ENCODE peak calls at places on chromosomes 7 and 10, in eight cellular contexts. O, N, U, Y, G, X, P and F are unnamed samples.

GRCh38 chr10:107477266-107477665 is 312.8 kb upstream of the SORCS1 start:
- DNase-seq in O (no peak), N (no peak), U (no peak), Y (no peak), G (no peak), X (no peak), P (no peak), F (peak)

GRCh38 chr10:79322616-79323566 is 24.4 kb upstream of the PPIF start:
- DNase-seq in O (peak), N (no peak), U (no peak), Y (no peak), G (no peak), X (peak), P (no peak), F (no peak)

GRCh38 chr7:43870316-43870715 is 999 bp upstream of the MRPS24 start:
- DNase-seq in O (no peak), N (no peak), U (no peak), Y (no peak), G (no peak), X (no peak), P (no peak), F (no peak)

GRCh38 chr7:100801833-100802568 is 25.3 kb downstream of the EPHB4 start:
- DNase-seq in O (peak), N (no peak), U (no peak), Y (no peak), G (peak), X (no peak), P (no peak), F (no peak)

GRCh38 chr7:20786779-20787651 is at the start of gene SP8:
- DNase-seq in O (no peak), N (peak), U (no peak), Y (peak), G (peak), X (no peak), P (peak), F (peak)

GRCh38 chr7:66206116-66206908 is 1.2 kb downstream of the TPST1 start:
- DNase-seq in O (peak), N (no peak), U (no peak), Y (no peak), G (no peak), X (no peak), P (no peak), F (no peak)

GRCh38 chr7:97004931-97005763 is at the start of gene DLX6:
- DNase-seq in O (no peak), N (peak), U (no peak), Y (peak), G (peak), X (no peak), P (peak), F (peak)

GRCh38 chr10:42754155-42755027 is 28.2 kb upstream of the BMS1 start:
- DNase-seq in O (peak), N (peak), U (no peak), Y (peak), G (peak), X (no peak), P (peak), F (peak)

GRCh38 chr7:139494835-139495568 is 11.5 kb upstream of the KLRG2 start:
- DNase-seq in O (no peak), N (no peak), U (no peak), Y (peak), G (no peak), X (no peak), P (no peak), F (peak)

GRCh38 chr7:85287126-85287825 is 100.4 kb upstream of the SEMA3D start:
- DNase-seq in O (peak), N (no peak), U (no peak), Y (no peak), G (peak), X (no peak), P (no peak), F (no peak)

GRCh38 chr10:3757250-3757637 is 27.8 kb downstream of the KLF6 start:
- DNase-seq in O (no peak), N (no peak), U (no peak), Y (no peak), G (no peak), X (no peak), P (no peak), F (no peak)

GRCh38 chr10:4501306-4501705 is 324.7 kb upstream of the AKR1E2 start:
- DNase-seq in O (peak), N (no peak), U (no peak), Y (no peak), G (no peak), X (no peak), P (no peak), F (no peak)

GRCh38 chr10:109992485-109992884 is 15.3 kb upstream of the ADD3 start:
- DNase-seq in O (peak), N (no peak), U (no peak), Y (no peak), G (no peak), X (no peak), P (no peak), F (no peak)

GRCh38 chr10:126921974-126922525 is 16.8 kb downstream of the DOCK1 start:
- DNase-seq in O (peak), N (no peak), U (no peak), Y (no peak), G (no peak), X (no peak), P (no peak), F (no peak)

GRCh38 chr7:156652886-156653568 is 12.5 kb downstream of the RNF32 start:
- DNase-seq in O (peak), N (no peak), U (no peak), Y (no peak), G (no peak), X (no peak), P (no peak), F (no peak)

GRCh38 chr10:61140765-61141392 is 196.9 kb upstream of the RHOBTB1 start:
- DNase-seq in O (peak), N (no peak), U (no peak), Y (peak), G (no peak), X (no peak), P (peak), F (peak)

GRCh38 chr10:69317175-69318086 is 39.1 kb downstream of the HK1 start:
- DNase-seq in O (no peak), N (peak), U (no peak), Y (no peak), G (no peak), X (no peak), P (no peak), F (peak)

GRCh38 chr10:33723181-33723580 is 388.7 kb upstream of the NRP1 start:
- DNase-seq in O (no peak), N (no peak), U (no peak), Y (no peak), G (no peak), X (no peak), P (no peak), F (no peak)

GRCh38 chr10:84938117-84938905 is 609.9 kb downstream of the CCSER2 start:
- DNase-seq in O (no peak), N (no peak), U (no peak), Y (no peak), G (no peak), X (no peak), P (no peak), F (no peak)

GRCh38 chr7:2472744-2473143 is 3.5 kb downstream of the GRIFIN start:
- DNase-seq in O (no peak), N (no peak), U (no peak), Y (no peak), G (no peak), X (no peak), P (no peak), F (no peak)

GRCh38 chr10:23065549-23065948 is 29.8 kb upstream of the MSRB2 start:
- DNase-seq in O (peak), N (no peak), U (peak), Y (no peak), G (no peak), X (no peak), P (no peak), F (no peak)

GRCh38 chr10:62433181-62433692 is 59.1 kb downstream of the ZNF365 start:
- DNase-seq in O (peak), N (no peak), U (peak), Y (no peak), G (no peak), X (no peak), P (no peak), F (peak)

GRCh38 chr10:60739581-60739980 is 38.7 kb upstream of the CDK1 start:
- DNase-seq in O (peak), N (no peak), U (no peak), Y (no peak), G (no peak), X (no peak), P (no peak), F (no peak)

GRCh38 chr7:100865971-100866720 is 1.0 kb upstream of the TRIP6 start:
- DNase-seq in O (no peak), N (no peak), U (no peak), Y (no peak), G (no peak), X (no peak), P (peak), F (peak)

GRCh38 chr10:29245476-29245875 is 43.4 kb upstream of the LYZL1 start:
- DNase-seq in O (no peak), N (no peak), U (no peak), Y (no peak), G (no peak), X (no peak), P (no peak), F (no peak)

GRCh38 chr10:21614000-21614399 is 80.0 kb downstream of the MLLT10 start:
- DNase-seq in O (no peak), N (no peak), U (no peak), Y (no peak), G (no peak), X (no peak), P (peak), F (no peak)

GRCh38 chr10:101112799-101113594 is 18.1 kb upstream of the TLX1 start:
- DNase-seq in O (no peak), N (no peak), U (no peak), Y (no peak), G (no peak), X (no peak), P (no peak), F (no peak)

GRCh38 chr10:118626953-118627352 is 31.5 kb upstream of the PRLHR start:
- DNase-seq in O (no peak), N (no peak), U (no peak), Y (peak), G (no peak), X (no peak), P (peak), F (no peak)

GRCh38 chr7:155262010-155262409 is 35.7 kb upstream of the INSIG1 start:
- DNase-seq in O (no peak), N (no peak), U (no peak), Y (no peak), G (no peak), X (no peak), P (no peak), F (no peak)

GRCh38 chr10:131081386-131081785 is 230.1 kb downstream of the TCERG1L start:
- DNase-seq in O (no peak), N (no peak), U (no peak), Y (no peak), G (no peak), X (no peak), P (no peak), F (no peak)

GRCh38 chr10:93758510-93758885 is 762 bp downstream of the LGI1 start:
- DNase-seq in O (no peak), N (no peak), U (no peak), Y (no peak), G (no peak), X (no peak), P (no peak), F (no peak)

GRCh38 chr10:93757766-93758509 is at the start of gene LGI1:
- DNase-seq in O (peak), N (no peak), U (no peak), Y (peak), G (peak), X (no peak), P (peak), F (no peak)

GRCh38 chr10:93756128-93756517 is 1.6 kb upstream of the LGI1 start:
- DNase-seq in O (no peak), N (no peak), U (no peak), Y (no peak), G (no peak), X (no peak), P (no peak), F (no peak)

GRCh38 chr10:93755443-93756127 is 2.2 kb upstream of the LGI1 start:
- DNase-seq in O (no peak), N (no peak), U (no peak), Y (no peak), G (no peak), X (no peak), P (no peak), F (no peak)

GRCh38 chr10:93757136-93757535 is 600 bp upstream of the LGI1 start:
- DNase-seq in O (no peak), N (peak), U (no peak), Y (peak), G (peak), X (no peak), P (peak), F (no peak)
- TF ChIP-seq CTCF in O (peak), N (no peak), U (peak), Y (no peak), G (no peak), X (no peak), P (peak), F (no peak)

GRCh38 chr10:95907454-95908253 is at the start of gene CC2D2B:
- DNase-seq in O (peak), N (peak), U (peak), Y (peak), G (peak), X (peak), P (peak), F (peak)
- TF ChIP-seq CTCF in O (no peak), N (peak), U (no peak), Y (no peak), G (no peak), X (peak), P (no peak), F (no peak)

DNA sequence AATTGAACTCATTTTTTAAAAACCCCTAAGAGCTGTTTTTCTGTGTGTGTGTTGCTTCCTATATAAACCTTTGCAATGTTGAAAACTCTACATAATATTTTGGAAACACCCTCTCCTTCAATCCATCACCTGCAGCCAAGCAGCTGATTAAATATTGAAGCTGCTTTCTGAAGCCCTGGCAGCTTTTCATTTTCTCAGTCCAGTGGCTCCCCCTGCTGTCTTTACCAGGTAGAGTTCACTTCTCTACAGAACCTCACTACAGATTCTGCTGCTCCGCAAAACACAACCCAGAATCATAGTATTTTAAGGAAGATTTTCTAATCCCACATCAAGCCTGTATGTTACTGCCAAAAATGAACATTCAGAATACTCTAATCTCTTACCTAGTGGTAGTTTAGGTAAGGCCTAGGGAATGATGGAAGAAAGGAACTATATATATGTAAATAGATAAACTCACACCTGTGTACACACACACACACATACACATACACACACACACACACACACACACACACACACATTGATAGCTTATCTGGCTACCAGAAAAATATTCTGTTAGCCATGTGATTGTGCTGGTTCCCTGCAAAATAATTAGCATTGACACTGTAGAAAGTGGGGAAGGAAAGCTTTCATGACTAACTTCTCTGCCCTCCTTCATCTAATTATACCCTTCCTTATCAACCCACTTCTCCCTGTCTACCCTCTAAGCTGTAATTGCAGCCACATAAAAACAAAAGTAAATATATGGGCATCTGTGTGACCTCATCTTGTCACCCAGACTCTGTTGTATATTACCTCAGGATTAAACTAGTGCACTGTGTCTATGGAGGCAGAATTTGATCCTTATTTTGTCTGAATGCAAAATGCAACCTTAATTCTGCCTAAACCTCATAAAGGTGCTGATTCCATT is 229.5 kb upstream of the FZD1 start:
- DNase-seq in O (peak), N (peak), U (no peak), Y (peak), G (peak), X (peak), P (peak), F (peak)
- TF ChIP-seq CTCF in O (peak), N (peak), U (peak), Y (peak), G (peak), X (peak), P (peak), F (peak)

GRCh38 chr10:114628106-114628505 is 30.0 kb downstream of the ABLIM1 start:
- DNase-seq in O (no peak), N (no peak), U (no peak), Y (no peak), G (no peak), X (no peak), P (no peak), F (no peak)
- TF ChIP-seq CTCF in O (no peak), N (no peak), U (no peak), Y (no peak), G (no peak), X (no peak), P (no peak), F (no peak)

GRCh38 chr7:40267583-40267982 is 132.8 kb downstream of the SUGCT start:
- DNase-seq in O (no peak), N (no peak), U (no peak), Y (peak), G (no peak), X (no peak), P (no peak), F (no peak)
- TF ChIP-seq CTCF in O (no peak), N (no peak), U (no peak), Y (no peak), G (no peak), X (no peak), P (no peak), F (no peak)

GRCh38 chr7:143372070-143372469 is 9.1 kb upstream of the ZYX start:
- DNase-seq in O (peak), N (no peak), U (no peak), Y (no peak), G (no peak), X (no peak), P (no peak), F (no peak)
- TF ChIP-seq CTCF in O (no peak), N (no peak), U (no peak), Y (no peak), G (no peak), X (no peak), P (peak), F (no peak)

GRCh38 chr7:83946801-83947200 is 247.8 kb downstream of the SEMA3A start:
- DNase-seq in O (no peak), N (no peak), U (no peak), Y (no peak), G (no peak), X (no peak), P (no peak), F (no peak)

GRCh38 chr7:83941300-83941699 is 253.3 kb downstream of the SEMA3A start:
- DNase-seq in O (no peak), N (no peak), U (no peak), Y (no peak), G (no peak), X (no peak), P (no peak), F (no peak)

DNA sequence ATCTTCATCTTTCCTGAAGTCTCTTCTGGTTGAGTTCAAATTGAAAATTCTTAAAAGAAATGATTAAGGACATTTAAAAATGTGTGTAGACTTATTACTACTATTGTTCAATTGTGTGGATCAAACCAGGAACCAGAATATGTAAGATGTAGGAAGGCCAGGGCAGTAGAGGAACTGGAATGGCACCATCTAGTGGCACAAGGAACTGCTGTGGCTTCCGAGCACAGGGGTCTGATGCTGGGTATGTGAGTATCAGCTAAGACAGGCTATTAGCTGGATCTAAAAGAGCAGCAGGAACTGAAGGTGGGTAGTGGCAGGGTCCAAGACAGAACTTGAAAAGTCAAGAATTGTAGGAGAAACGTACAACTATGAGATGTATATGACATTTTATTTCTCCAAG is 247.3 kb downstream of the SEMA3A start:
- DNase-seq in O (peak), N (peak), U (no peak), Y (peak), G (peak), X (no peak), P (peak), F (peak)
- TF ChIP-seq CTCF in O (peak), N (peak), U (no peak), Y (peak), G (no peak), X (no peak), P (peak), F (no peak)

DNA sequence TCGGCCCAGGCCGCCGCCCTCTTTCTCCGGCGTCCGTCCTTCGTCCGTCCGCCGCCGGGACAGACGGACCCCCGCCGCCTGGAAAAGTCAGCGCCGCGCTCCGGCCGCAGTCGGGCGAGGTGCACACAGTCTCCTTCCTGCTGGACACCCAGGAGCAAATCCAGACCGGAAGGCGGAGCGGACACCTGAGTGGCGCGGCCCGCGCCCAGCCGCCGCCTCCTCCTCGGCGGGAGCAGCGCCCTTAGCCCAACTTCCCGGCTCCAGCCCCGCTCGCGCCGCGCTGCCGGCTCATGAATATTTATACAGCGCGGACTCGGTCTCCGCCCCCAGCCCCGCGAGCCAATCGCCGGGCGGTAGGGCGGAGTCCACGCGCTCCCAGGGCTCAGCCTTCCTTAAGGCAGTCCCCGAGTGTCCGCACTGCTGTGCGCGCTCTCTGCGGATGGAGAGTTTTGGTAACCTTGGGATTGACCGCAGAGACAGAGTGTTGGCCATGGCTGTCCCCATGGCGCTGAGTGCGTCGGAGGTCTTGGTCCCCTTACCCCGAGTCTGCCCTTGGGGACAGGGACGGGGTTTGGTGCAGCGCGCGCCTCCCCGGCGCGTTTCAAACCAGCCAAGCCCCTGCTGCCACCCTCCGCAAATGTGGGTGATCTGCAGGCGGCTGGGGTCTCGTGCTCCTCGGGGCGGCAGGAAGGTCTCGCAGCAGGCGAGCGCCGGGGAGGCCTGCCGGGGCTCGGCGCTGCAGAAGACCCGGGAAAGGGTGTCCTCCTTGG is at the start of gene FZD8:
- DNase-seq in O (peak), N (peak), U (peak), Y (peak), G (peak), X (peak), P (peak), F (peak)
- TF ChIP-seq CTCF in O (no peak), N (peak), U (no peak), Y (peak), G (no peak), X (no peak), P (peak), F (no peak)